ENCODE peak calls at places on chromosomes 7 and 10, in eight cellular contexts. H is AG04450; C is C1 segment of cervical spinal cord; A is A549; Z is activated CD8-positive, alpha-beta memory T cell treated with anti-CD3 and anti-CD28 coated beads, Interleukin-2, amount 50 U/mL, for 4 hours; P is stimulated activated CD8-positive, alpha-beta memory T cell treated with anti-CD3 and anti-CD28 coated beads, Interleukin-7, amount 100 ng/mL, for 4 hours; S is HCEC 1CT; R is HS-5. O is an unnamed sample.

GRCh38 chr10:132061465-132062180 is 4.1 kb upstream of the JAKMIP3 start:
- DNase-seq in Z (no peak), C (no peak), S (no peak), R (no peak), A (no peak), H (no peak), P (no peak), O (no peak)

GRCh38 chr10:120495226-120495625 is 38.2 kb downstream of the PLPP4 start:
- DNase-seq in S (no peak), R (no peak), A (no peak), C (no peak), Z (no peak), H (no peak), P (no peak), O (peak)

GRCh38 chr7:92875719-92876118 is 39.3 kb upstream of the CDK6 start:
- DNase-seq in H (no peak), A (no peak), C (no peak), S (no peak), P (no peak), Z (no peak), R (no peak), O (no peak)

GRCh38 chr7:152949790-152950189 is 190.2 kb downstream of the ACTR3B start:
- DNase-seq in P (no peak), H (no peak), C (no peak), R (no peak), Z (no peak), S (no peak), A (no peak), O (no peak)

GRCh38 chr10:86182150-86182549 is 184.4 kb downstream of the GRID1 start:
- DNase-seq in A (no peak), R (no peak), P (no peak), H (no peak), C (peak), Z (no peak), S (no peak), O (no peak)

GRCh38 chr7:25358831-25359350 is 130.6 kb upstream of the NPVF start:
- DNase-seq in Z (no peak), A (no peak), H (no peak), C (no peak), S (no peak), R (no peak), P (no peak), O (no peak)

GRCh38 chr10:133013478-133013877 is 71.1 kb upstream of the CFAP46 start:
- DNase-seq in C (no peak), Z (no peak), P (no peak), S (no peak), A (no peak), R (no peak), H (no peak), O (no peak)

GRCh38 chr7:94440460-94441039 is 45.9 kb downstream of the COL1A2 start:
- DNase-seq in C (no peak), R (no peak), Z (no peak), A (no peak), P (no peak), S (no peak), H (no peak), O (no peak)

GRCh38 chr7:44318296-44318695 is 7.1 kb downstream of the CAMK2B start:
- DNase-seq in P (no peak), A (no peak), R (no peak), C (no peak), S (no peak), H (no peak), Z (no peak), O (no peak)

GRCh38 chr10:102988404-102989314 is 70.6 kb downstream of the CNNM2 start:
- DNase-seq in P (no peak), H (peak), R (no peak), C (no peak), Z (no peak), A (peak), S (peak), O (no peak)

GRCh38 chr10:65341323-65341922 is 1584.4 kb upstream of the LRRTM3 start:
- DNase-seq in C (no peak), R (peak), H (no peak), P (no peak), S (no peak), A (no peak), Z (no peak), O (no peak)

GRCh38 chr10:80407836-80408197 is 534 bp upstream of the PRXL2A start:
- DNase-seq in P (peak), H (no peak), S (no peak), A (peak), Z (peak), R (no peak), C (no peak), O (peak)

GRCh38 chr7:53458636-53459035 is 423.2 kb downstream of the POM121L12 start:
- DNase-seq in S (no peak), Z (no peak), C (no peak), A (no peak), P (no peak), R (no peak), H (no peak), O (no peak)

GRCh38 chr10:88733215-88733614 is 26.6 kb upstream of the LIPN start:
- DNase-seq in C (no peak), H (no peak), Z (no peak), R (no peak), S (no peak), A (no peak), P (no peak), O (no peak)

GRCh38 chr7:156604836-156605695 is 35.5 kb upstream of the RNF32 start:
- DNase-seq in H (no peak), P (no peak), S (no peak), R (no peak), Z (no peak), A (no peak), C (no peak), O (no peak)

GRCh38 chr10:36578306-36578705 is 547.1 kb upstream of the ANKRD30A start:
- DNase-seq in H (peak), Z (no peak), A (peak), P (no peak), C (no peak), S (peak), R (peak), O (no peak)

GRCh38 chr7:137655804-137656203 is 191.0 kb downstream of the DGKI start:
- DNase-seq in P (no peak), A (no peak), C (no peak), R (no peak), S (no peak), Z (no peak), H (no peak), O (no peak)

GRCh38 chr10:97089209-97089865 is 96.4 kb downstream of the SLIT1 start:
- DNase-seq in C (no peak), A (no peak), P (no peak), Z (no peak), R (peak), S (no peak), H (no peak), O (peak)